ENCODE peak calls at places on chromosomes 6 and 20, in five cellular contexts. S is GM03348, I is endothelial cell, A is Daoy, R is neural crest cell. W is an unnamed sample.

GRCh38 chr6:37049990-37050853 is 44.8 kb downstream of the FGD2 start:
- DNase-seq in S (no peak), I (no peak), A (no peak), R (no peak), W (peak; percentile 81)

GRCh38 chr20:47843886-47844567 is 58.7 kb upstream of the SULF2 start:
- DNase-seq in S (no peak), I (no peak), A (peak; percentile 39), R (no peak), W (no peak)

GRCh38 chr20:3563548-3564177 is 92.8 kb downstream of the ATRN start:
- DNase-seq in S (peak; percentile 64), I (peak; percentile 20), A (peak; percentile 14), R (no peak), W (no peak)

GRCh38 chr6:26296857-26297648 is 67.9 kb upstream of the BTN3A2 start:
- DNase-seq in S (no peak), I (no peak), A (peak; percentile 61), R (no peak), W (no peak)

GRCh38 chr6:17907467-17908229 is 79.8 kb downstream of the KIF13A start:
- DNase-seq in S (peak; percentile 88), I (no peak), A (peak; percentile 93), R (no peak), W (peak; percentile 77)

GRCh38 chr6:73525546-73526330 is 4.9 kb upstream of the EEF1A1 start:
- DNase-seq in S (no peak), I (no peak), A (no peak), R (no peak), W (no peak)

GRCh38 chr20:32983459-32984112 is 20.6 kb downstream of the SUN5 start:
- DNase-seq in S (no peak), I (no peak), A (no peak), R (no peak), W (no peak)

GRCh38 chr6:3414704-3415453 is 42.0 kb downstream of the SLC22A23 start:
- DNase-seq in S (no peak), I (no peak), A (peak; percentile 64), R (no peak), W (peak; percentile 80)

GRCh38 chr6:38065734-38066133 is 246.2 kb downstream of the ZFAND3 start:
- DNase-seq in S (no peak), I (no peak), A (no peak), R (no peak), W (no peak)

GRCh38 chr20:23605867-23606651 is at the start of gene CST9:
- DNase-seq in S (no peak), I (no peak), A (no peak), R (no peak), W (no peak)

GRCh38 chr6:156791261-156791850 is 14.2 kb downstream of the ARID1B start:
- DNase-seq in S (no peak), I (no peak), A (peak; percentile 50), R (no peak), W (no peak)

GRCh38 chr20:48284837-48285236 is 499.6 kb upstream of the SULF2 start:
- DNase-seq in S (no peak), I (no peak), A (peak; percentile 25), R (no peak), W (no peak)

GRCh38 chr6:136923116-136923953 is 1.2 kb downstream of the SLC35D3 start:
- DNase-seq in S (peak; percentile 10), I (no peak), A (no peak), R (no peak), W (no peak)

GRCh38 chr6:136962661-136963060 is 40.6 kb downstream of the SLC35D3 start:
- DNase-seq in S (no peak), I (peak; percentile 45), A (peak; percentile 24), R (peak; percentile 14), W (no peak)

GRCh38 chr6:114007451-114007953 is 36.6 kb upstream of the HDAC2 start:
- DNase-seq in S (no peak), I (no peak), A (peak; percentile 61), R (no peak), W (no peak)

GRCh38 chr6:4487538-4487937 is 288.7 kb upstream of the CDYL start:
- DNase-seq in S (no peak), I (no peak), A (peak; percentile 61), R (no peak), W (peak; percentile 21)

GRCh38 chr6:105872244-105872643 is 213.9 kb upstream of the PRDM1 start:
- DNase-seq in S (no peak), I (no peak), A (no peak), R (no peak), W (no peak)

GRCh38 chr6:36853325-36853724 is 14.1 kb upstream of the CPNE5 start:
- DNase-seq in S (peak; percentile 71), I (no peak), A (peak; percentile 39), R (no peak), W (no peak)

GRCh38 chr6:131107166-131107565 is 28.1 kb upstream of the AKAP7 start:
- DNase-seq in S (peak; percentile 44), I (no peak), A (peak; percentile 62), R (no peak), W (no peak)

W was measured in NK-92 treated with Interleukin-12 subunit alpha and Interleukin-12 subunit beta, amount 100 ng/mL, for 24 hours.